ENCODE peak calls at places on chromosome 4, in seven cellular contexts. D is heart right ventricle, Z is heart left ventricle, Q is mammary epithelial cell, I is esophagus squamous epithelium, W is ovary, J is gastrocnemius medialis. Y is an unnamed sample.

GRCh38 chr4:77209936-77210335 is 52.9 kb downstream of the CCNG2 start:
- DNase-seq in Z (no peak), Q (no peak), J (no peak), I (no peak), D (no peak), W (no peak), Y (no peak)

GRCh38 chr4:186936496-186937375 is 213.1 kb upstream of the FAT1 start:
- DNase-seq in Z (no peak), J (no peak), D (no peak), Q (peak), I (no peak), W (no peak), Y (no peak)

GRCh38 chr4:88255111-88255510 is 29.2 kb downstream of the PPM1K start:
- DNase-seq in I (no peak), J (no peak), D (no peak), Z (no peak), W (no peak), Q (no peak), Y (no peak)

GRCh38 chr4:48970471-48970921 is 15.6 kb upstream of the CWH43 start:
- DNase-seq in Q (peak), J (no peak), W (no peak), I (no peak), D (no peak), Z (no peak), Y (no peak)

GRCh38 chr4:92231511-92231910 is 72.3 kb upstream of the GRID2 start:
- DNase-seq in Z (no peak), Q (no peak), W (no peak), J (no peak), D (no peak), I (no peak), Y (no peak)

GRCh38 chr4:5921981-5922380 is 29.1 kb upstream of the CRMP1 start:
- DNase-seq in Q (no peak), W (no peak), I (no peak), D (no peak), Z (no peak), J (no peak), Y (no peak)

GRCh38 chr4:52914051-52914605 is 52.0 kb downstream of the RASL11B start:
- DNase-seq in D (no peak), Z (no peak), W (peak), Q (no peak), J (no peak), I (no peak), Y (no peak)

GRCh38 chr4:94739741-94740140 is 18.0 kb upstream of the BMPR1B start:
- DNase-seq in W (no peak), Q (no peak), I (no peak), J (no peak), Z (no peak), D (no peak), Y (no peak)

GRCh38 chr4:118941149-118941548 is 52.5 kb downstream of the SYNPO2 start:
- DNase-seq in W (no peak), D (no peak), I (no peak), Q (no peak), Z (no peak), J (peak), Y (peak)

GRCh38 chr4:74365761-74366160 is 816 bp downstream of the EREG start:
- DNase-seq in D (peak), J (no peak), Q (no peak), I (no peak), W (no peak), Z (no peak), Y (peak)

GRCh38 chr4:104966349-104967033 is 180.2 kb upstream of the TET2 start:
- DNase-seq in I (no peak), Q (peak), W (no peak), D (no peak), Z (no peak), J (no peak), Y (no peak)

GRCh38 chr4:66062044-66062443 is 391.8 kb upstream of the EPHA5 start:
- DNase-seq in Z (no peak), D (no peak), W (no peak), I (no peak), J (no peak), Q (no peak), Y (no peak)

GRCh38 chr4:95572304-95572991 is 23.7 kb upstream of the UNC5C start:
- DNase-seq in Z (no peak), W (no peak), J (no peak), Q (peak), D (peak), I (no peak), Y (peak)

GRCh38 chr4:2934077-2934812 is 29.0 kb downstream of the NOP14 start:
- DNase-seq in W (peak), Z (peak), D (peak), Q (peak), J (no peak), I (no peak), Y (peak)

GRCh38 chr4:76639292-76639691 is 204.3 kb downstream of the SHROOM3 start:
- DNase-seq in Q (peak), Z (no peak), J (no peak), D (no peak), W (no peak), I (no peak), Y (no peak)

GRCh38 chr4:70718811-70719604 is 2.8 kb upstream of the RUFY3 start:
- DNase-seq in Z (no peak), J (no peak), D (no peak), I (no peak), W (no peak), Q (peak), Y (no peak)

GRCh38 chr4:173651651-173652282 is 121.7 kb upstream of the HAND2 start:
- DNase-seq in W (no peak), I (no peak), J (no peak), Q (no peak), D (no peak), Z (no peak), Y (no peak)

GRCh38 chr4:42917316-42917715 is 24.8 kb downstream of the GRXCR1 start:
- DNase-seq in J (no peak), I (no peak), Z (no peak), W (no peak), D (no peak), Q (no peak), Y (no peak)

GRCh38 chr4:78057135-78057599 is at the start of gene FRAS1:
- DNase-seq in J (peak), D (peak), Q (peak), Z (no peak), W (peak), I (no peak), Y (peak)

GRCh38 chr4:95728145-95728544 is 111.7 kb upstream of the PDHA2 start:
- DNase-seq in I (no peak), Z (no peak), J (peak), W (no peak), D (no peak), Q (peak), Y (peak)

GRCh38 chr4:53490965-53491622 is 100.2 kb downstream of the LNX1 start:
- DNase-seq in D (no peak), I (no peak), W (no peak), Q (peak), J (no peak), Z (no peak), Y (no peak)

GRCh38 chr4:104015680-104016079 is 295.9 kb upstream of the TACR3 start:
- DNase-seq in Z (no peak), W (no peak), J (no peak), Q (no peak), I (no peak), D (no peak), Y (no peak)

GRCh38 chr4:16197842-16198241 is 28.4 kb downstream of the TAPT1 start:
- DNase-seq in I (no peak), D (no peak), Z (no peak), Q (no peak), W (no peak), J (no peak), Y (no peak)

DNA sequence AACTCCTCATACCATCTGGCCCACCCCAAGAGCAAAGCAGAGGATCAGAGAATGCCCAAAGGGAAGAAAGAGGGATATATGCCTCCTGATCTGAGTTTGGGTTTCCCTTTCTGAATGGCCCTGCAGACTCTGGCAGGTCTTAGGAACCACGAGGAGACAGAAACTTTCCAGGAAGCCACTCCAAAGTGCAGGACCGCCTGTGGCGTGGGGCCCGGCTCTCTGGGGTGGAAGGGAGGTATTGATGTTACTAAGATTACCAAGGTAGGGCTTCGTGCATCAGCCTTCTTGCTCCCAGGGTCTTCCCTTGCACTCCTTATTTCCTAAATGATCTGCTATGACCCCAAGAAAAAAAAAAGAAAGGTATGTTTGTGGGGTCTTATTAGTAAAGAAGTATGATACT is 41.9 kb upstream of the SPRY1 start:
- DNase-seq in I (no peak), Q (no peak), J (no peak), Z (no peak), D (no peak), W (no peak), Y (no peak)
- TF ChIP-seq CTCF in I (no peak), Q (no peak), J (no peak), Z (no peak), D (no peak), W (no peak), Y (no peak)

GRCh38 chr4:41751325-41752061 is 3.0 kb upstream of the PHOX2B start:
- DNase-seq in Q (no peak), J (no peak), W (no peak), I (no peak), D (no peak), Z (no peak), Y (no peak)
- H3K4me3 ChIP-seq in Q (no peak), J (no peak), W (no peak), I (no peak), D (no peak), Z (no peak), Y (no peak)

DNA sequence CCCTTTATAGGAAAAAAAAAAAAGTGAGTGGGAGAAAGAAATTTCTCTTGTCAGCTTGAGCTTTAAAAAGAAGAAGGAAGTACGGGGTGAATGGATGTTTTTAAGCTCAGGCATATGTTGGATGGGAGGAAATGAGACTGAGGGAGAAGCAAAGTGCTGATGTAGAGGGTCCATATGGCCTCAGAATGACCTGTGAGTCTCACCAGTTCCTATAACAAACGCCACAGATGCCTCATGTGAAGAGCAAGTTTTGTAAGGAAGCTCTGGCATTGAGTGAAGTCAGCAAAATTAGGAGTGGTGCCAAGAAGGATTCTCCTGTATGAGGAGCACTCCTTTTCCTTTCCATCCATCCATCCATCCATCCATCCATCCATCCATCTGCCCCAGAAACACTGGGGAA is 214.6 kb downstream of the PTTG2 start:
- DNase-seq in W (no peak), Z (no peak), J (no peak), D (no peak), Q (peak), I (no peak), Y (no peak)
- H3K27ac ChIP-seq in W (no peak), Z (no peak), J (no peak), D (no peak), Q (peak), I (peak), Y (peak)

GRCh38 chr4:108109997-108110416 is 58.7 kb downstream of the LEF1 start:
- DNase-seq in W (no peak), Z (no peak), Q (no peak), I (no peak), D (no peak), J (no peak), Y (no peak)
- TF ChIP-seq CTCF in W (no peak), Z (no peak), Q (no peak), I (no peak), D (no peak), J (no peak), Y (no peak)

DNA sequence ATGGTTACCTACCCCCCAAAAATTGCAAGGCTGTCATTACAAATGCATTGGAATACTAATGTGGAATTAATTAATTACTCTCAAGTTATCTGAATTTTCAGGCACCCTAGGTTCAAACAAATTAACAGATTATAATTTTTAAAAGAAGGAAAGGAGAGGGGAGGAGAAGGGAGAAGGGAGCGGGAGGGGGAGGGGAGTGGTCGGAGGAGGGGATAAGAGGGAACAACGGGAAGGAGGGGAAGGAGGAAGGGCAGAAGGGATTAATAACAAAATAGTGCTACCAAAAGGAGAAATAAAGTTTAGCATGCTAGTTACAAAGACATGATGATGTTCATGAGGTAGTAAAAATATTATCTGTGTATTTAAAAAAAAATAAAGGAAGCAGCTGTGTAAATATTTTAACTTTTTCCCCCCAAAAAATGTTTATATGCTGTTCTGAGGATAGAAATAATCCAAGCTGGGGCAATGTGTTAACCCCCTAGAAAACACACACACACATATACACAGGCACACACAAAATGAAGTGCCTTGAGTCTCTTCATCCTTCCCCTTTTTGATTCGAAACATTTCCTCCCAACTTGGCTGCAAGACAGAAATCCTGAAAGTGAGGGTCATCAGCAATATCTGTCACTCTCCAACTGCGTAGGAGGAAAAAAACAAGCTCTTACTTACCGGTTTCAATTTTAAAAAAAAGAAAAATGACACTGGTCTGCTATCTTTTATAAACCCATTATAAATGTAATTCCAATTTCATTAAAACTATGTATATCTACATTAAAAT is 58.8 kb downstream of the PPP3CA start:
- DNase-seq in I (no peak), J (no peak), Q (no peak), Z (no peak), W (no peak), D (no peak), Y (no peak)
- H3K4me3 ChIP-seq in I (no peak), J (no peak), Q (no peak), Z (peak), W (no peak), D (no peak), Y (no peak)